ENCODE peak calls at places on chromosomes 11 and 22, in ten cellular contexts. H is ovary; U is MCF 10A; I is epithelial cell of esophagus; J is astrocyte of the spinal cord; V is GM13977; D is psoas muscle; X is hepatocyte; Y is tibial artery; E is CD4-positive, alpha-beta T cell. N is an unnamed sample.

GRCh38 chr11:3796346-3796745 is 1.0 kb downstream of the NUP98 start:
- DNase-seq in E (no peak), U (no peak), I (no peak), X (no peak), D (no peak), V (no peak), Y (no peak), J (no peak), H (no peak), N (no peak)

GRCh38 chr11:78708388-78708787 is 133.7 kb upstream of the NARS2 start:
- DNase-seq in U (peak; percentile 28), I (peak; percentile 87), J (no peak), V (no peak), E (no peak), X (no peak), D (no peak), H (no peak), Y (no peak), N (no peak)

GRCh38 chr22:22045576-22046335 is 63.2 kb upstream of the TOP3B start:
- DNase-seq in V (no peak), E (no peak), D (no peak), Y (no peak), X (no peak), J (no peak), H (no peak), I (no peak), U (no peak), N (no peak)

GRCh38 chr11:32809313-32809712 is 14.9 kb upstream of the CCDC73 start:
- DNase-seq in D (peak; percentile 38), U (peak; percentile 82), H (peak; percentile 57), X (peak; percentile 85), J (peak; percentile 77), V (peak; percentile 68), E (no peak), Y (no peak), I (peak; percentile 86), N (peak; percentile 45)

GRCh38 chr22:20727118-20728015 is 46.5 kb upstream of the SERPIND1 start:
- DNase-seq in V (no peak), Y (no peak), I (no peak), D (no peak), U (no peak), X (no peak), H (no peak), E (no peak), J (no peak), N (no peak)

GRCh38 chr11:123219066-123219697 is 24.1 kb upstream of the CLMP start:
- DNase-seq in Y (no peak), I (no peak), J (no peak), D (no peak), X (peak; percentile 49), H (no peak), V (no peak), U (no peak), E (no peak), N (no peak)

GRCh38 chr22:33083212-33083611 is 25.0 kb upstream of the SYN3 start:
- DNase-seq in I (no peak), D (no peak), H (no peak), U (peak; percentile 17), Y (no peak), V (peak; percentile 36), J (no peak), E (no peak), X (no peak), N (no peak)

GRCh38 chr11:71580057-71581003 is 2.3 kb downstream of the KRTAP5-11 start:
- DNase-seq in I (peak; percentile 63), H (peak; percentile 49), D (peak; percentile 35), X (peak; percentile 74), E (no peak), U (peak; percentile 78), Y (no peak), J (peak; percentile 70), V (peak; percentile 63), N (peak; percentile 51)

GRCh38 chr11:130055637-130056036 is 14.1 kb upstream of the APLP2 start:
- DNase-seq in Y (no peak), J (peak; percentile 42), H (no peak), X (no peak), U (peak; percentile 57), V (no peak), I (peak; percentile 68), D (no peak), E (no peak), N (no peak)

GRCh38 chr11:72683782-72684200 is 9.6 kb upstream of the PDE2A start:
- DNase-seq in Y (peak; percentile 80), E (peak; percentile 63), D (peak; percentile 71), X (peak; percentile 70), J (peak; percentile 43), H (peak; percentile 72), V (peak; percentile 88), I (peak; percentile 47), U (peak; percentile 46), N (peak; percentile 42)

GRCh38 chr22:39746600-39747262 is 146.8 kb downstream of the ENTHD1 start:
- DNase-seq in H (no peak), D (no peak), X (no peak), I (no peak), U (no peak), J (no peak), V (no peak), Y (no peak), E (no peak), N (no peak)

GRCh38 chr11:128624269-128625170 is 37.2 kb upstream of the ETS1 start:
- DNase-seq in X (no peak), H (no peak), I (no peak), U (no peak), Y (no peak), J (no peak), E (peak; percentile 64), D (no peak), V (peak; percentile 67), N (no peak)

GRCh38 chr11:118996926-118997626 is 862 bp upstream of the CENATAC start:
- DNase-seq in I (peak; percentile 28), J (peak; percentile 17), X (no peak), U (no peak), E (peak; percentile 26), Y (no peak), V (peak; percentile 78), H (no peak), D (no peak), N (no peak)
- TF ChIP-seq CTCF in I (peak; percentile 27), J (peak; percentile 32), X (no peak), U (peak; percentile 16), E (no peak), Y (peak; percentile 8), V (peak; percentile 28), H (no peak), D (no peak), N (no peak)

DNA sequence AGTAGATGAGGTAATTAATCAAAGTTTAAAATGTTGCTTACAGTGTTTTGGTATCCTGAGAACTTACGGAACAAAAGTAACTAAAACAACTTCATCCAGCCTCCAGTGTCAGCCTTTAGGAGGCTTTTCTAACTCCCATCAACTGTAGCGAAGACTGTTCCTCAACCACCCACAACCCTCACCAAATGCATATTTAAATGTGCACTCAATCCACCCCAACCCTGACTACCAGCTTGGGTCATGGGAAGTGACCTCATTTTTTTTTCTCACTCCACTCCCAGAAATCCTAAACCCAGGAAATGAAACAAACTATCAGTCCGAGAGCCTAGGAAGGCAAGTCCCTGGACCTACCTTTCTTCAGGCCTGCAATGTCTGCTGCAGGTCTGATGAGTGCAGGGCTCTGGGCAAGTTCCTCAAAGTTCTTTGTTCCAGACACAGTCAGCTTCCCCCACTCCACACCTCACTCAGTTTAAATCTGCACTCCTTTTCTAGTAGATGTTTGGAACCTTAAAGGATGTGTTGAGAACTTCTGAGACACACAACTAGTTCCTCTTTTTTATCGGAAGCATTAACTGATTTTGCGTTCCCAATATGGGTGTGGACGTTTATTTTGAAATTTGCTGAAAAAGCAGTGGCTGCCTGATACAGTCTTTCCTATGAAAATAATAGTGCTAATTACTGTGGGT is at the start of gene MS4A4E:
- DNase-seq in I (no peak), J (no peak), E (no peak), D (no peak), Y (no peak), V (no peak), U (no peak), H (no peak), X (no peak), N (no peak)
- TF ChIP-seq CTCF in I (no peak), J (no peak), E (no peak), D (no peak), Y (no peak), V (no peak), U (no peak), H (no peak), X (no peak), N (no peak)

DNA sequence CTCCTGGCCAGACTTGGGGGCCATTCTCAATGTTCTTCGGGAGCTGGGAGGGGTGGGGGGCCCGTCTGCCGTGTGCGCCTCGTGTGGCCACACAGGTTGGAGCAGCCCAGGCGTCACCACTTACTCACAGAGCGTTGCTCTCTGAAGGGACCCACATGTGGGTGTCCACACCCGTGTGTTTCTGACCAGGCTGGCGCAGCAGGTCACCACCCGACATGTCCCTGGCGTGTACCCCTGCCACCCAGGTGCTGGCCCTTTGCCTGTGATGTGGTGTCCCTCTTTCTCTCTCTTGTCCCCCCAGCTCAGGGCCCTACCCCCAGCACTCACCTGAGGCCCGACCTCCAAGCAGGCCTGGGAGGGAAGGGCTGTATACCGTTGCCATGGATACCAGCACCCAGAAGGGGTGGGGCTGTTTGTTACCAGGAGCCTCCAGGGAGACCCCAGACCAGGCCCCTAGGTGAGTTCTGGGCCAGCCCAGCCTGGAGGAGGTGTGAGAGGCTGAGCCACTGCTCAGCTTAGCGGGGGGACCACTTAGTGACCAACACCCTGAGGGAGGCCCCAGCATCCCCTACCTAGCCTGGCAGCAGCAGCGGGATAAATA is 1.4 kb downstream of the LMNTD2 start:
- DNase-seq in D (no peak), X (no peak), E (no peak), Y (no peak), H (no peak), U (no peak), V (no peak), J (no peak), I (no peak), N (no peak)
- TF ChIP-seq CTCF in D (no peak), X (no peak), E (no peak), Y (no peak), H (no peak), U (no peak), V (no peak), J (no peak), I (no peak), N (no peak)

GRCh38 chr11:62336949-62337681 is at the start of gene ASRGL1:
- DNase-seq in V (peak; percentile 82), D (peak; percentile 89), J (peak; percentile 25), E (peak; percentile 68), H (peak; percentile 78), U (peak; percentile 53), I (peak; percentile 55), X (peak; percentile 91), Y (peak; percentile 85), N (peak; percentile 82)
- TF ChIP-seq CTCF in V (no peak), D (no peak), J (no peak), E (no peak), H (no peak), U (no peak), I (no peak), X (no peak), Y (no peak), N (no peak)

GRCh38 chr11:104256525-104256924 is 92.6 kb upstream of the PDGFD start:
- DNase-seq in J (peak; percentile 3), E (no peak), Y (no peak), X (no peak), H (no peak), U (peak; percentile 17), D (no peak), I (peak; percentile 24), V (no peak), N (no peak)
- TF ChIP-seq CTCF in J (no peak), E (no peak), Y (no peak), X (peak; percentile 13), H (no peak), U (no peak), D (peak; percentile 17), I (peak; percentile 41), V (no peak), N (no peak)

N was measured in mesothelial cell of epicardium.